ENCODE peak calls at places on chromosome X, in seven cellular contexts. E is CD8-positive, alpha-beta T cell; G is foreskin fibroblast; O is activated T-cell treated with anti-CD3 and anti-CD28 coated beads, Interleukin-2, amount 50 U/mL, for 4 hours; V is iPS-NIHi11; N is H7; D is esophagus squamous epithelium. S is an unnamed sample.

GRCh38 chrX:20988118-20988517 is 386.1 kb upstream of the CNKSR2 start:
- DNase-seq in E (no peak), G (no peak), O (no peak), V (no peak), N (no peak), D (no peak), S (no peak)

GRCh38 chrX:71367396-71367795 is 1.2 kb downstream of the TAF1 start:
- DNase-seq in E (no peak), G (no peak), O (peak; percentile 7), V (no peak), N (no peak), D (no peak), S (peak; percentile 26)

GRCh38 chrX:16743604-16744325 is 24.4 kb downstream of the SYAP1 start:
- DNase-seq in E (no peak), G (peak; percentile 58), O (no peak), V (no peak), N (no peak), D (no peak), S (peak; percentile 52)

GRCh38 chrX:10350991-10351390 is 194.2 kb downstream of the CLCN4 start:
- DNase-seq in E (no peak), G (peak; percentile 79), O (no peak), V (no peak), N (no peak), D (no peak), S (no peak)

GRCh38 chrX:32985544-32985943 is 225.8 kb downstream of the DMD start:
- DNase-seq in E (no peak), G (no peak), O (no peak), V (no peak), N (no peak), D (no peak), S (no peak)

GRCh38 chrX:132216806-132217202 is 2.4 kb downstream of the RAP2C start:
- DNase-seq in E (no peak), G (no peak), O (no peak), V (no peak), N (no peak), D (no peak), S (no peak)

GRCh38 chrX:34332336-34332735 is 200.2 kb upstream of the FAM47A start:
- DNase-seq in E (no peak), G (no peak), O (no peak), V (peak; percentile 3), N (peak; percentile 6), D (no peak), S (no peak)

GRCh38 chrX:67607436-67607835 is 63.6 kb downstream of the AR start:
- DNase-seq in E (no peak), G (peak; percentile 63), O (no peak), V (no peak), N (no peak), D (no peak), S (no peak)

GRCh38 chrX:134241960-134242619 is 5.1 kb downstream of the CCDC160 start:
- DNase-seq in E (no peak), G (no peak), O (no peak), V (no peak), N (peak; percentile 36), D (no peak), S (no peak)

GRCh38 chrX:17405225-17405969 is 30.4 kb downstream of the NHS start:
- DNase-seq in E (no peak), G (peak; percentile 22), O (no peak), V (no peak), N (no peak), D (no peak), S (no peak)

GRCh38 chrX:139889760-139890159 is 43.1 kb downstream of the ATP11C start:
- DNase-seq in E (no peak), G (no peak), O (no peak), V (no peak), N (no peak), D (no peak), S (no peak)

GRCh38 chrX:143663755-143664154 is 27.9 kb upstream of the SLITRK4 start:
- DNase-seq in E (no peak), G (no peak), O (no peak), V (no peak), N (no peak), D (no peak), S (no peak)

GRCh38 chrX:154019633-154020499 is at the start of gene IRAK1:
- DNase-seq in E (peak; percentile 70), G (peak; percentile 66), O (peak; percentile 48), V (peak; percentile 78), N (peak; percentile 89), D (no peak), S (no peak)

GRCh38 chrX:5113128-5113527 is 1115.5 kb downstream of the NLGN4X start:
- DNase-seq in E (no peak), G (no peak), O (no peak), V (peak; percentile 5), N (no peak), D (no peak), S (no peak)

GRCh38 chrX:16465081-16465876 is 184.7 kb upstream of the S100G start:
- DNase-seq in E (no peak), G (no peak), O (no peak), V (no peak), N (no peak), D (no peak), S (no peak)

GRCh38 chrX:79231662-79232061 is 87.2 kb downstream of the GPR174 start:
- DNase-seq in E (no peak), G (no peak), O (no peak), V (no peak), N (no peak), D (no peak), S (no peak)

GRCh38 chrX:15737188-15737956 is 698 bp upstream of the CA5B start:
- DNase-seq in E (no peak), G (no peak), O (no peak), V (no peak), N (no peak), D (no peak), S (no peak)

GRCh38 chrX:19814240-19814639 is 73.2 kb downstream of the SH3KBP1 start:
- DNase-seq in E (peak; percentile 31), G (no peak), O (no peak), V (peak; percentile 15), N (peak; percentile 40), D (no peak), S (no peak)

GRCh38 chrX:84339507-84340364 is 151.7 kb upstream of the RPS6KA6 start:
- DNase-seq in E (no peak), G (no peak), O (no peak), V (peak; percentile 10), N (no peak), D (no peak), S (no peak)

GRCh38 chrX:119696251-119696890 is 3.4 kb upstream of the SEPTIN6 start:
- DNase-seq in E (no peak), G (no peak), O (no peak), V (no peak), N (no peak), D (no peak), S (no peak)

GRCh38 chrX:153782324-153782723 is 1.5 kb downstream of the SRPK3 start:
- DNase-seq in E (no peak), G (no peak), O (no peak), V (peak; percentile 49), N (peak; percentile 85), D (no peak), S (no peak)

GRCh38 chrX:40721489-40722106 is 13.7 kb downstream of the MED14 start:
- DNase-seq in E (no peak), G (no peak), O (no peak), V (no peak), N (no peak), D (no peak), S (no peak)

GRCh38 chrX:138982350-138982749 is 270.8 kb upstream of the FGF13 start:
- DNase-seq in E (no peak), G (no peak), O (no peak), V (no peak), N (no peak), D (no peak), S (no peak)

GRCh38 chrX:56994375-56995270 is 718 bp downstream of the SPIN3 start:
- DNase-seq in E (no peak), G (peak; percentile 1), O (no peak), V (no peak), N (peak; percentile 3), D (no peak), S (no peak)

GRCh38 chrX:12770440-12770839 is 20.8 kb upstream of the PRPS2 start:
- DNase-seq in E (no peak), G (no peak), O (no peak), V (no peak), N (no peak), D (no peak), S (no peak)

GRCh38 chrX:23434356-23434884 is 99.8 kb downstream of the PTCHD1 start:
- DNase-seq in E (no peak), G (peak; percentile 1), O (no peak), V (no peak), N (no peak), D (no peak), S (peak; percentile 37)